ENCODE peak calls at places on chromosomes 5 and 9, in nine cellular contexts. One of them, this sample, is unnamed.

GRCh38 chr5:174625591-174626365 is 98.6 kb upstream of the MSX2 start:
- DNase-seq in CD8-positive, alpha-beta memory T cell: no peak
- DNase-seq in NCI-H2029: no peak
- DNase-seq in Calu3: no peak
- DNase-seq in osteocyte: no peak
- DNase-seq in C1 segment of cervical spinal cord: no peak
- DNase-seq in stimulated activated CD4-positive, alpha-beta T cell treated with anti-CD3 and anti-CD28 coated beads, Interleukin-12 subunit alpha, Interleukin-12 subunit beta, amount 100 ng/mL, for 48 hours: no peak
- DNase-seq in cardiac muscle cell: peak; percentile 21
- DNase-seq in T-helper 17 cell: no peak
- DNase-seq in this sample: peak; percentile 5

GRCh38 chr5:98773464-98774191 is at the start of gene RGMB:
- DNase-seq in CD8-positive, alpha-beta memory T cell: peak; percentile 81
- DNase-seq in NCI-H2029: peak; percentile 98
- DNase-seq in Calu3: peak; percentile 99
- DNase-seq in osteocyte: peak; percentile 99
- DNase-seq in C1 segment of cervical spinal cord: peak; percentile 82
- DNase-seq in stimulated activated CD4-positive, alpha-beta T cell treated with anti-CD3 and anti-CD28 coated beads, Interleukin-12 subunit alpha, Interleukin-12 subunit beta, amount 100 ng/mL, for 48 hours: peak; percentile 86
- DNase-seq in cardiac muscle cell: peak; percentile 99
- DNase-seq in T-helper 17 cell: peak; percentile 90
- DNase-seq in this sample: peak; percentile 96

GRCh38 chr5:149130932-149131273 is 10.4 kb upstream of the ABLIM3 start:
- DNase-seq in CD8-positive, alpha-beta memory T cell: no peak
- DNase-seq in NCI-H2029: no peak
- DNase-seq in Calu3: no peak
- DNase-seq in osteocyte: no peak
- DNase-seq in C1 segment of cervical spinal cord: no peak
- DNase-seq in stimulated activated CD4-positive, alpha-beta T cell treated with anti-CD3 and anti-CD28 coated beads, Interleukin-12 subunit alpha, Interleukin-12 subunit beta, amount 100 ng/mL, for 48 hours: no peak
- DNase-seq in cardiac muscle cell: no peak
- DNase-seq in T-helper 17 cell: no peak
- DNase-seq in this sample: no peak

GRCh38 chr5:127926974-127927373 is 156.6 kb upstream of the SLC12A2 start:
- DNase-seq in CD8-positive, alpha-beta memory T cell: no peak
- DNase-seq in NCI-H2029: no peak
- DNase-seq in Calu3: no peak
- DNase-seq in osteocyte: no peak
- DNase-seq in C1 segment of cervical spinal cord: no peak
- DNase-seq in stimulated activated CD4-positive, alpha-beta T cell treated with anti-CD3 and anti-CD28 coated beads, Interleukin-12 subunit alpha, Interleukin-12 subunit beta, amount 100 ng/mL, for 48 hours: no peak
- DNase-seq in cardiac muscle cell: no peak
- DNase-seq in T-helper 17 cell: no peak
- DNase-seq in this sample: no peak

GRCh38 chr5:169182797-169183196 is 118.1 kb downstream of the SLIT3 start:
- DNase-seq in CD8-positive, alpha-beta memory T cell: no peak
- DNase-seq in NCI-H2029: no peak
- DNase-seq in Calu3: no peak
- DNase-seq in osteocyte: no peak
- DNase-seq in C1 segment of cervical spinal cord: no peak
- DNase-seq in stimulated activated CD4-positive, alpha-beta T cell treated with anti-CD3 and anti-CD28 coated beads, Interleukin-12 subunit alpha, Interleukin-12 subunit beta, amount 100 ng/mL, for 48 hours: no peak
- DNase-seq in cardiac muscle cell: no peak
- DNase-seq in T-helper 17 cell: no peak
- DNase-seq in this sample: no peak

GRCh38 chr9:7286101-7286500 is 513.5 kb downstream of the DMAC1 start:
- DNase-seq in CD8-positive, alpha-beta memory T cell: no peak
- DNase-seq in NCI-H2029: no peak
- DNase-seq in Calu3: no peak
- DNase-seq in osteocyte: no peak
- DNase-seq in C1 segment of cervical spinal cord: no peak
- DNase-seq in stimulated activated CD4-positive, alpha-beta T cell treated with anti-CD3 and anti-CD28 coated beads, Interleukin-12 subunit alpha, Interleukin-12 subunit beta, amount 100 ng/mL, for 48 hours: no peak
- DNase-seq in cardiac muscle cell: no peak
- DNase-seq in T-helper 17 cell: no peak
- DNase-seq in this sample: no peak

GRCh38 chr5:140118294-140118936 is 4.5 kb downstream of the PURA start:
- DNase-seq in CD8-positive, alpha-beta memory T cell: no peak
- DNase-seq in NCI-H2029: no peak
- DNase-seq in Calu3: no peak
- DNase-seq in osteocyte: no peak
- DNase-seq in C1 segment of cervical spinal cord: no peak
- DNase-seq in stimulated activated CD4-positive, alpha-beta T cell treated with anti-CD3 and anti-CD28 coated beads, Interleukin-12 subunit alpha, Interleukin-12 subunit beta, amount 100 ng/mL, for 48 hours: no peak
- DNase-seq in cardiac muscle cell: no peak
- DNase-seq in T-helper 17 cell: no peak
- DNase-seq in this sample: no peak

GRCh38 chr9:137478613-137479314 is 19.6 kb upstream of the NSMF start:
- DNase-seq in CD8-positive, alpha-beta memory T cell: no peak
- DNase-seq in NCI-H2029: peak; percentile 61
- DNase-seq in Calu3: no peak
- DNase-seq in osteocyte: no peak
- DNase-seq in C1 segment of cervical spinal cord: no peak
- DNase-seq in stimulated activated CD4-positive, alpha-beta T cell treated with anti-CD3 and anti-CD28 coated beads, Interleukin-12 subunit alpha, Interleukin-12 subunit beta, amount 100 ng/mL, for 48 hours: no peak
- DNase-seq in cardiac muscle cell: no peak
- DNase-seq in T-helper 17 cell: no peak
- DNase-seq in this sample: no peak

GRCh38 chr9:115018547-115019435 is 88.4 kb upstream of the TNFSF8 start:
- DNase-seq in CD8-positive, alpha-beta memory T cell: no peak
- DNase-seq in NCI-H2029: no peak
- DNase-seq in Calu3: no peak
- DNase-seq in osteocyte: no peak
- DNase-seq in C1 segment of cervical spinal cord: no peak
- DNase-seq in stimulated activated CD4-positive, alpha-beta T cell treated with anti-CD3 and anti-CD28 coated beads, Interleukin-12 subunit alpha, Interleukin-12 subunit beta, amount 100 ng/mL, for 48 hours: no peak
- DNase-seq in cardiac muscle cell: no peak
- DNase-seq in T-helper 17 cell: no peak
- DNase-seq in this sample: no peak

GRCh38 chr9:35793461-35793860 is 2.1 kb downstream of the NPR2 start:
- DNase-seq in CD8-positive, alpha-beta memory T cell: no peak
- DNase-seq in NCI-H2029: no peak
- DNase-seq in Calu3: no peak
- DNase-seq in osteocyte: no peak
- DNase-seq in C1 segment of cervical spinal cord: no peak
- DNase-seq in stimulated activated CD4-positive, alpha-beta T cell treated with anti-CD3 and anti-CD28 coated beads, Interleukin-12 subunit alpha, Interleukin-12 subunit beta, amount 100 ng/mL, for 48 hours: no peak
- DNase-seq in cardiac muscle cell: no peak
- DNase-seq in T-helper 17 cell: no peak
- DNase-seq in this sample: no peak

GRCh38 chr9:104142799-104143553 is 48.9 kb downstream of the SMC2 start:
- DNase-seq in CD8-positive, alpha-beta memory T cell: no peak
- DNase-seq in NCI-H2029: no peak
- DNase-seq in Calu3: no peak
- DNase-seq in osteocyte: no peak
- DNase-seq in C1 segment of cervical spinal cord: no peak
- DNase-seq in stimulated activated CD4-positive, alpha-beta T cell treated with anti-CD3 and anti-CD28 coated beads, Interleukin-12 subunit alpha, Interleukin-12 subunit beta, amount 100 ng/mL, for 48 hours: no peak
- DNase-seq in cardiac muscle cell: no peak
- DNase-seq in T-helper 17 cell: no peak
- DNase-seq in this sample: no peak

GRCh38 chr5:132211787-132212186 is 15.9 kb downstream of the P4HA2 start:
- DNase-seq in CD8-positive, alpha-beta memory T cell: no peak
- DNase-seq in NCI-H2029: no peak
- DNase-seq in Calu3: no peak
- DNase-seq in osteocyte: no peak
- DNase-seq in C1 segment of cervical spinal cord: no peak
- DNase-seq in stimulated activated CD4-positive, alpha-beta T cell treated with anti-CD3 and anti-CD28 coated beads, Interleukin-12 subunit alpha, Interleukin-12 subunit beta, amount 100 ng/mL, for 48 hours: no peak
- DNase-seq in cardiac muscle cell: no peak
- DNase-seq in T-helper 17 cell: no peak
- DNase-seq in this sample: no peak

GRCh38 chr5:41371741-41372140 is 138.7 kb downstream of the PLCXD3 start:
- DNase-seq in CD8-positive, alpha-beta memory T cell: no peak
- DNase-seq in NCI-H2029: no peak
- DNase-seq in Calu3: no peak
- DNase-seq in osteocyte: no peak
- DNase-seq in C1 segment of cervical spinal cord: no peak
- DNase-seq in stimulated activated CD4-positive, alpha-beta T cell treated with anti-CD3 and anti-CD28 coated beads, Interleukin-12 subunit alpha, Interleukin-12 subunit beta, amount 100 ng/mL, for 48 hours: no peak
- DNase-seq in cardiac muscle cell: no peak
- DNase-seq in T-helper 17 cell: no peak
- DNase-seq in this sample: no peak

GRCh38 chr9:5698810-5699556 is 70.1 kb downstream of the RIC1 start:
- DNase-seq in CD8-positive, alpha-beta memory T cell: no peak
- DNase-seq in NCI-H2029: no peak
- DNase-seq in Calu3: no peak
- DNase-seq in osteocyte: no peak
- DNase-seq in C1 segment of cervical spinal cord: no peak
- DNase-seq in stimulated activated CD4-positive, alpha-beta T cell treated with anti-CD3 and anti-CD28 coated beads, Interleukin-12 subunit alpha, Interleukin-12 subunit beta, amount 100 ng/mL, for 48 hours: no peak
- DNase-seq in cardiac muscle cell: no peak
- DNase-seq in T-helper 17 cell: no peak
- DNase-seq in this sample: no peak

GRCh38 chr9:93254061-93254481 is 70.1 kb downstream of the WNK2 start:
- DNase-seq in CD8-positive, alpha-beta memory T cell: no peak
- DNase-seq in NCI-H2029: no peak
- DNase-seq in Calu3: no peak
- DNase-seq in osteocyte: no peak
- DNase-seq in C1 segment of cervical spinal cord: no peak
- DNase-seq in stimulated activated CD4-positive, alpha-beta T cell treated with anti-CD3 and anti-CD28 coated beads, Interleukin-12 subunit alpha, Interleukin-12 subunit beta, amount 100 ng/mL, for 48 hours: no peak
- DNase-seq in cardiac muscle cell: no peak
- DNase-seq in T-helper 17 cell: no peak
- DNase-seq in this sample: no peak

GRCh38 chr5:59099270-59099994 is 516.6 kb downstream of the RAB3C start:
- DNase-seq in CD8-positive, alpha-beta memory T cell: peak; percentile 81
- DNase-seq in NCI-H2029: no peak
- DNase-seq in Calu3: peak; percentile 12
- DNase-seq in osteocyte: no peak
- DNase-seq in C1 segment of cervical spinal cord: no peak
- DNase-seq in stimulated activated CD4-positive, alpha-beta T cell treated with anti-CD3 and anti-CD28 coated beads, Interleukin-12 subunit alpha, Interleukin-12 subunit beta, amount 100 ng/mL, for 48 hours: peak; percentile 4
- DNase-seq in cardiac muscle cell: no peak
- DNase-seq in T-helper 17 cell: peak; percentile 11
- DNase-seq in this sample: no peak

GRCh38 chr9:110207071-110207923 is 662 bp downstream of the C9orf152 start:
- DNase-seq in CD8-positive, alpha-beta memory T cell: no peak
- DNase-seq in NCI-H2029: peak; percentile 82
- DNase-seq in Calu3: peak; percentile 52
- DNase-seq in osteocyte: no peak
- DNase-seq in C1 segment of cervical spinal cord: no peak
- DNase-seq in stimulated activated CD4-positive, alpha-beta T cell treated with anti-CD3 and anti-CD28 coated beads, Interleukin-12 subunit alpha, Interleukin-12 subunit beta, amount 100 ng/mL, for 48 hours: no peak
- DNase-seq in cardiac muscle cell: no peak
- DNase-seq in T-helper 17 cell: no peak
- DNase-seq in this sample: no peak

GRCh38 chr9:78612089-78612488 is 315.2 kb downstream of the PSAT1 start:
- DNase-seq in CD8-positive, alpha-beta memory T cell: no peak
- DNase-seq in NCI-H2029: no peak
- DNase-seq in Calu3: no peak
- DNase-seq in osteocyte: no peak
- DNase-seq in C1 segment of cervical spinal cord: no peak
- DNase-seq in stimulated activated CD4-positive, alpha-beta T cell treated with anti-CD3 and anti-CD28 coated beads, Interleukin-12 subunit alpha, Interleukin-12 subunit beta, amount 100 ng/mL, for 48 hours: no peak
- DNase-seq in cardiac muscle cell: no peak
- DNase-seq in T-helper 17 cell: no peak
- DNase-seq in this sample: no peak

GRCh38 chr5:87649455-87649854 is 236.7 kb upstream of the CCNH start:
- DNase-seq in CD8-positive, alpha-beta memory T cell: no peak
- DNase-seq in NCI-H2029: no peak
- DNase-seq in Calu3: peak; percentile 10
- DNase-seq in osteocyte: no peak
- DNase-seq in C1 segment of cervical spinal cord: no peak
- DNase-seq in stimulated activated CD4-positive, alpha-beta T cell treated with anti-CD3 and anti-CD28 coated beads, Interleukin-12 subunit alpha, Interleukin-12 subunit beta, amount 100 ng/mL, for 48 hours: no peak
- DNase-seq in cardiac muscle cell: no peak
- DNase-seq in T-helper 17 cell: no peak
- DNase-seq in this sample: no peak

GRCh38 chr9:135251331-135251761 is 163.9 kb downstream of the OLFM1 start:
- DNase-seq in CD8-positive, alpha-beta memory T cell: no peak
- DNase-seq in NCI-H2029: no peak
- DNase-seq in Calu3: no peak
- DNase-seq in osteocyte: no peak
- DNase-seq in C1 segment of cervical spinal cord: no peak
- DNase-seq in stimulated activated CD4-positive, alpha-beta T cell treated with anti-CD3 and anti-CD28 coated beads, Interleukin-12 subunit alpha, Interleukin-12 subunit beta, amount 100 ng/mL, for 48 hours: no peak
- DNase-seq in cardiac muscle cell: no peak
- DNase-seq in T-helper 17 cell: no peak
- DNase-seq in this sample: no peak

GRCh38 chr9:95104088-95104960 is 213.2 kb downstream of the FANCC start:
- DNase-seq in CD8-positive, alpha-beta memory T cell: no peak
- DNase-seq in NCI-H2029: no peak
- DNase-seq in Calu3: no peak
- DNase-seq in osteocyte: no peak
- DNase-seq in C1 segment of cervical spinal cord: no peak
- DNase-seq in stimulated activated CD4-positive, alpha-beta T cell treated with anti-CD3 and anti-CD28 coated beads, Interleukin-12 subunit alpha, Interleukin-12 subunit beta, amount 100 ng/mL, for 48 hours: no peak
- DNase-seq in cardiac muscle cell: no peak
- DNase-seq in T-helper 17 cell: no peak
- DNase-seq in this sample: no peak

This sample was measured in NT2/D1.